ENCODE peak calls at places on chromosomes 5 and 9, in seven cellular contexts. S is aorta; K is CD8-positive, alpha-beta T cell; R is H9; T is tibial artery; I is lower lobe of right lung; Q is kidney. X is an unnamed sample.

GRCh38 chr9:69975681-69976080 is 68.0 kb upstream of the MAMDC2 start:
- DNase-seq in I (no peak), S (no peak), K (no peak), Q (no peak), T (no peak), R (no peak), X (no peak)

GRCh38 chr9:124411514-124412227 is 3.6 kb downstream of the PSMB7 start:
- DNase-seq in R (no peak), I (no peak), T (no peak), Q (no peak), S (no peak), K (no peak), X (no peak)

GRCh38 chr9:124010665-124011321 is 775 bp upstream of the LHX2 start:
- DNase-seq in Q (no peak), I (no peak), K (no peak), T (no peak), R (no peak), S (peak; percentile 72), X (no peak)

GRCh38 chr5:135398160-135398854 is 724 bp downstream of the MACROH2A1 start:
- DNase-seq in I (peak; percentile 71), Q (peak; percentile 82), K (peak; percentile 24), S (peak; percentile 77), R (peak; percentile 58), T (no peak), X (peak; percentile 88)

GRCh38 chr5:59040007-59040803 is 457.3 kb downstream of the RAB3C start:
- DNase-seq in R (no peak), Q (no peak), S (no peak), K (no peak), I (no peak), T (no peak), X (no peak)

GRCh38 chr9:14314929-14315753 is 1.2 kb upstream of the NFIB start:
- DNase-seq in R (peak; percentile 65), Q (peak; percentile 97), I (peak; percentile 93), T (peak; percentile 93), S (peak; percentile 98), K (no peak), X (peak; percentile 93)

GRCh38 chr5:23461576-23461975 is 45.8 kb upstream of the PRDM9 start:
- DNase-seq in I (no peak), K (no peak), S (no peak), T (no peak), Q (no peak), R (no peak), X (no peak)

GRCh38 chr5:10259916-10260315 is 9.8 kb downstream of the CCT5 start:
- DNase-seq in Q (no peak), S (no peak), T (no peak), K (no peak), I (no peak), R (no peak), X (no peak)

GRCh38 chr9:101028346-101029299 is at the start of gene PLPPR1:
- DNase-seq in I (peak; percentile 77), K (no peak), S (peak; percentile 73), R (peak; percentile 88), Q (peak; percentile 78), T (no peak), X (peak; percentile 48)

GRCh38 chr5:40447438-40447837 is 232.3 kb upstream of the PTGER4 start:
- DNase-seq in I (no peak), S (no peak), T (no peak), K (no peak), Q (no peak), R (no peak), X (no peak)

GRCh38 chr9:17795708-17796107 is 216.8 kb downstream of the SH3GL2 start:
- DNase-seq in I (no peak), Q (no peak), R (no peak), K (no peak), T (no peak), S (no peak), X (no peak)

GRCh38 chr9:69104830-69105527 is 69.1 kb upstream of the TJP2 start:
- DNase-seq in S (no peak), R (peak; percentile 93), K (no peak), Q (peak; percentile 91), I (peak; percentile 83), T (no peak), X (peak; percentile 89)

GRCh38 chr5:122093861-122094650 is 16.0 kb upstream of the LOX start:
- DNase-seq in R (no peak), K (no peak), Q (no peak), S (no peak), T (no peak), I (no peak), X (no peak)

GRCh38 chr9:106918825-106919509 is 56.0 kb downstream of the ZNF462 start:
- DNase-seq in Q (no peak), S (no peak), T (no peak), K (no peak), I (no peak), R (no peak), X (no peak)

GRCh38 chr9:89418882-89419641 is 78.9 kb downstream of the SEMA4D start:
- DNase-seq in S (no peak), R (no peak), I (no peak), Q (no peak), K (peak; percentile 68), T (no peak), X (peak; percentile 82)

GRCh38 chr5:68375540-68375939 is 160.0 kb downstream of the PIK3R1 start:
- DNase-seq in R (no peak), T (no peak), S (no peak), Q (no peak), I (no peak), K (no peak), X (no peak)

GRCh38 chr9:133707065-133707760 is 30.9 kb downstream of the SARDH start:
- DNase-seq in S (peak; percentile 63), Q (peak; percentile 88), K (no peak), I (no peak), T (no peak), R (no peak), X (peak; percentile 15)

GRCh38 chr5:59569158-59569557 is 324.4 kb downstream of the PDE4D start:
- DNase-seq in S (no peak), Q (no peak), R (no peak), I (no peak), T (no peak), K (no peak), X (no peak)

GRCh38 chr5:160133918-160134304 is 14.7 kb upstream of the PWWP2A start:
- DNase-seq in R (no peak), K (no peak), I (no peak), Q (no peak), T (no peak), S (no peak), X (no peak)

GRCh38 chr5:66362021-66362420 is 217.9 kb downstream of the SREK1 start:
- DNase-seq in T (no peak), S (no peak), I (no peak), R (no peak), Q (no peak), K (no peak), X (no peak)

GRCh38 chr5:110738812-110739651 is at the start of gene SLC25A46:
- DNase-seq in R (peak; percentile 91), Q (peak; percentile 95), I (peak; percentile 91), T (peak; percentile 88), K (peak; percentile 83), S (peak; percentile 93), X (peak; percentile 91)

GRCh38 chr5:18487928-18488480 is 853.7 kb downstream of the TAF11L14 start:
- DNase-seq in I (no peak), K (no peak), Q (no peak), S (no peak), T (no peak), R (no peak), X (no peak)

GRCh38 chr5:71587709-71588532 is 781 bp downstream of the MCCC2 start:
- DNase-seq in S (no peak), K (no peak), T (no peak), I (no peak), R (no peak), Q (no peak), X (peak; percentile 35)

GRCh38 chr5:57446966-57447365 is 35.6 kb downstream of the ACTBL2 start:
- DNase-seq in K (no peak), T (no peak), Q (no peak), I (no peak), R (no peak), S (no peak), X (no peak)

GRCh38 chr5:181159286-181160143 is 12.1 kb downstream of the OR2V2 start:
- DNase-seq in R (peak; percentile 90), Q (peak; percentile 89), K (peak; percentile 90), T (peak; percentile 87), I (peak; percentile 85), S (peak; percentile 96), X (peak; percentile 97)

GRCh38 chr9:131407717-131408195 is 13.9 kb downstream of the PRRC2B start:
- DNase-seq in R (peak; percentile 85), I (peak; percentile 60), T (peak; percentile 44), S (no peak), Q (no peak), K (no peak), X (no peak)
- H3K4me1 ChIP-seq in R (peaks cover 30% of the 10 kb centered on the region), I (peaks cover 85% of the 10 kb centered on the region), T (peaks cover 89% of the 10 kb centered on the region), S (peaks cover 14% of the 10 kb centered on the region), Q (peaks cover 47% of the 10 kb centered on the region), K (peaks cover 88% of the 10 kb centered on the region), X (peaks cover 53% of the 10 kb centered on the region)

DNA sequence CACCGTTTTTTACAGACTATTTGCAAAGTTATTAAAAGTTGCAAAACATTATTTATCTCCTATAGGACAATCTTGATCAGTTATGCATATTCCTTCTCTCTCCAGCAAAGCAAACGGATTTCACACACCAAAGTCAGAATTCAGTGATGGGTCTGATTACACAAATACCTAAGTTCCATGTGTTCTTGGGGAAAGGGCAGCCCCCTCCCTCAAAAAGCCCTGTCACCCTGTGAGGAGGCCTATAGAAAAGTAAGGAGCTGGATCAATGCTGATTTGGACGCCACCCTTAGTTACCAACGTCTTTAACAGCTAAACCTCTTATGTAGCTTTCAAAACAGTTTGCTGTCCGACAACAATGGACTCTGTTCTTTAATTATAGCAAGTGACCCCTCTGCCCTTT is 6.4 kb downstream of the ZNF608 start:
- DNase-seq in K (no peak), T (no peak), Q (no peak), I (no peak), R (no peak), S (no peak), X (no peak)
- H3K4me1 ChIP-seq in K (no peaks in the 10 kb centered on the region), T (peaks cover 16% of the 10 kb centered on the region), Q (peaks cover 46% of the 10 kb centered on the region), I (peaks cover 58% of the 10 kb centered on the region), R (peaks cover 26% of the 10 kb centered on the region), S (peaks cover 4% of the 10 kb centered on the region), X (peaks cover 49% of the 10 kb centered on the region)

GRCh38 chr5:78509145-78509865 is 139.3 kb downstream of the LHFPL2 start:
- DNase-seq in Q (no peak), R (no peak), S (no peak), K (no peak), I (no peak), T (no peak), X (no peak)

GRCh38 chr5:78511116-78511906 is 137.3 kb downstream of the LHFPL2 start:
- DNase-seq in I (peak; percentile 63), S (no peak), T (peak; percentile 67), Q (no peak), R (no peak), K (no peak), X (no peak)

GRCh38 chr5:78508231-78508765 is 140.3 kb downstream of the LHFPL2 start:
- DNase-seq in R (no peak), K (no peak), T (no peak), S (no peak), Q (no peak), I (no peak), X (no peak)

GRCh38 chr5:78512440-78512839 is 136.1 kb downstream of the LHFPL2 start:
- DNase-seq in S (no peak), I (no peak), Q (no peak), K (no peak), T (no peak), R (no peak), X (no peak)

GRCh38 chr5:78509884-78510769 is 138.4 kb downstream of the LHFPL2 start:
- DNase-seq in S (peak; percentile 91), R (peak; percentile 76), Q (peak; percentile 87), T (peak; percentile 70), K (peak; percentile 9), I (peak; percentile 87), X (peak; percentile 84)
- H3K4me1 ChIP-seq in S (peaks cover 3% of the 10 kb centered on the region), R (peaks cover 2% of the 10 kb centered on the region), Q (no peaks in the 10 kb centered on the region), T (peaks cover 62% of the 10 kb centered on the region), K (peaks cover 9% of the 10 kb centered on the region), I (peaks cover 57% of the 10 kb centered on the region), X (peaks cover 14% of the 10 kb centered on the region)

GRCh38 chr9:110214090-110214489 is 6.1 kb upstream of the C9orf152 start:
- DNase-seq in R (no peak), K (no peak), I (no peak), T (no peak), S (no peak), Q (no peak), X (no peak)
- H3K4me1 ChIP-seq in R (no peaks in the 10 kb centered on the region), K (no peaks in the 10 kb centered on the region), I (peaks cover 8% of the 10 kb centered on the region), T (no peaks in the 10 kb centered on the region), S (no peaks in the 10 kb centered on the region), Q (no peaks in the 10 kb centered on the region), X (peaks cover 27% of the 10 kb centered on the region)